ENCODE peak calls at places on chromosomes 16 and 17, in four cellular contexts. K, J, S and W are unnamed samples.

GRCh38 chr16:89191901-89192184 is 8.5 kb downstream of the SLC22A31 start:
- DNase-seq in J (no peak), K (no peak), S (peak; percentile 49), W (no peak)

GRCh38 chr17:44304651-44305050 is 3.8 kb upstream of the RUNDC3A start:
- DNase-seq in K (no peak), S (no peak), J (no peak), W (no peak)

GRCh38 chr17:77509089-77509488 is 368.3 kb downstream of the SEC14L1 start:
- DNase-seq in K (no peak), S (no peak), J (no peak), W (no peak)

GRCh38 chr17:39235555-39236221 is 9.9 kb upstream of the STAC2 start:
- DNase-seq in S (no peak), J (no peak), K (no peak), W (peak; percentile 45)

GRCh38 chr17:67696347-67696746 is 21.4 kb upstream of the NOL11 start:
- DNase-seq in S (no peak), K (no peak), J (no peak), W (no peak)

GRCh38 chr17:65191805-65192740 is 54.9 kb downstream of the RGS9 start:
- DNase-seq in K (no peak), J (no peak), S (no peak), W (no peak)

GRCh38 chr16:78877114-78877513 is 723.4 kb downstream of the MAF start:
- DNase-seq in K (no peak), S (no peak), J (no peak), W (no peak)

GRCh38 chr17:80160536-80160935 is 9.3 kb upstream of the CARD14 start:
- DNase-seq in J (no peak), K (no peak), S (no peak), W (no peak)

GRCh38 chr16:28260193-28260592 is 32.1 kb upstream of the SBK1 start:
- DNase-seq in J (no peak), K (peak; percentile 32), S (peak; percentile 68), W (no peak)

GRCh38 chr16:84503751-84504395 is 586 bp downstream of the MEAK7 start:
- DNase-seq in J (peak; percentile 26), S (peak; percentile 48), K (no peak), W (no peak)

GRCh38 chr17:4893272-4893671 is 6.1 kb upstream of the C17orf107 start:
- DNase-seq in J (no peak), K (no peak), S (peak; percentile 48), W (no peak)